ENCODE peak calls at places on chromosomes 3 and 15, in seven cellular contexts. D is ovary, I is astrocyte of the spinal cord, S is lower leg skin, Q is heart left ventricle, J is OCI-LY7, B is tibial artery. A is an unnamed sample.

GRCh38 chr3:143951351-143951971 is 20.2 kb upstream of the DIPK2A start:
- DNase-seq in D (peak; percentile 23), I (peak; percentile 52), S (no peak), Q (no peak), J (peak; percentile 51), B (no peak), A (peak; percentile 53)

GRCh38 chr15:67941643-67942315 is 101.9 kb upstream of the RNU6-1 start:
- DNase-seq in D (no peak), I (no peak), S (no peak), Q (no peak), J (no peak), B (no peak), A (peak; percentile 19)

GRCh38 chr3:138867996-138868395 is 33.3 kb upstream of the PIK3CB start:
- DNase-seq in D (no peak), I (no peak), S (no peak), Q (no peak), J (no peak), B (no peak), A (no peak)

GRCh38 chr3:33372218-33373081 is 67.8 kb downstream of the UBP1 start:
- DNase-seq in D (peak; percentile 30), I (peak; percentile 77), S (peak; percentile 23), Q (no peak), J (peak; percentile 60), B (peak; percentile 41), A (peak; percentile 64)

GRCh38 chr3:172159962-172160538 is 120.7 kb downstream of the FNDC3B start:
- DNase-seq in D (no peak), I (peak; percentile 77), S (peak; percentile 46), Q (peak; percentile 75), J (no peak), B (peak; percentile 76), A (no peak)

GRCh38 chr3:139770577-139770976 is 92.8 kb upstream of the NMNAT3 start:
- DNase-seq in D (no peak), I (no peak), S (no peak), Q (no peak), J (no peak), B (no peak), A (no peak)

GRCh38 chr3:21551019-21551418 is 200.0 kb downstream of the ZNF385D start:
- DNase-seq in D (no peak), I (peak; percentile 24), S (no peak), Q (no peak), J (no peak), B (no peak), A (no peak)

GRCh38 chr3:84925571-84925970 is 33.2 kb upstream of the CADM2 start:
- DNase-seq in D (no peak), I (no peak), S (no peak), Q (no peak), J (no peak), B (no peak), A (no peak)

GRCh38 chr3:105260385-105260784 is 106.3 kb upstream of the ALCAM start:
- DNase-seq in D (no peak), I (no peak), S (no peak), Q (no peak), J (no peak), B (no peak), A (no peak)

GRCh38 chr3:70779296-70779695 is 466.9 kb upstream of the MDFIC2 start:
- DNase-seq in D (no peak), I (no peak), S (no peak), Q (no peak), J (no peak), B (no peak), A (no peak)

GRCh38 chr3:128616516-128617269 is 33.9 kb downstream of the RPN1 start:
- DNase-seq in D (peak; percentile 33), I (no peak), S (no peak), Q (no peak), J (no peak), B (no peak), A (no peak)

GRCh38 chr15:94580186-94580585 is 348.8 kb downstream of the MCTP2 start:
- DNase-seq in D (no peak), I (no peak), S (no peak), Q (no peak), J (no peak), B (no peak), A (no peak)

GRCh38 chr15:94584833-94585244 is 353.5 kb downstream of the MCTP2 start:
- DNase-seq in D (no peak), I (peak; percentile 48), S (no peak), Q (no peak), J (peak; percentile 15), B (no peak), A (no peak)

GRCh38 chr15:94579261-94579660 is 347.9 kb downstream of the MCTP2 start:
- DNase-seq in D (no peak), I (no peak), S (no peak), Q (no peak), J (no peak), B (no peak), A (no peak)

GRCh38 chr15:94586099-94586498 is 354.7 kb downstream of the MCTP2 start:
- DNase-seq in D (no peak), I (no peak), S (no peak), Q (no peak), J (no peak), B (no peak), A (no peak)

DNA sequence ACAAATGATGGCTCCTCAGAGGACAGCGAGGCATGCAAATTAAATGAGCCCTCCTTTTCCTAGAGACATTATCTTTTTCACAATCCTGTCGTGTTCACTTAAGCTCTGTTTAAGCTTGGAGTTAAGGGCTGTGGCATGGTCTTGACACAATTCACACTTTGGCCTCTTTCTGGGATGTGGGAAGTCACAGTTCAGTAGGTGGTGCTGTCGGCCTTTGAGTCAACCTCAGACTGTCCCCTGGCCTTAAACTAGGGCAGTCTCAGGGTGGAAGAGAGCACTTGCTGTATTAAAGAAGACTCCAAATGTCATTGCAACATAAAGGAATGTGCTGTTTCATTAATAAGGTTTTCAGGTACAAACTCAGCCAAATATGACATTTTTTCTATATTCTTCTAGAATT is 351.0 kb downstream of the MCTP2 start:
- DNase-seq in D (no peak), I (no peak), S (no peak), Q (peak; percentile 33), J (peak; percentile 41), B (no peak), A (peak; percentile 3)
- TF ChIP-seq CTCF in D (no peak), I (no peak), S (no peak), Q (peak; percentile 33), J (peak; percentile 72), B (peak; percentile 11), A (no peak)

GRCh38 chr15:88255496-88256171 is 905 bp downstream of the NTRK3 start:
- DNase-seq in D (no peak), I (peak; percentile 27), S (no peak), Q (peak; percentile 30), J (no peak), B (peak; percentile 52), A (peak; percentile 16)
- H3K4me3 ChIP-seq in D (peak overlapping the region; percentile 18), I (peak overlapping the region; percentile 32), S (no peak overlapping the region), Q (peak overlapping the region; percentile 41), J (no peak overlapping the region), B (peak overlapping the region; percentile 84), A (no peak overlapping the region)

GRCh38 chr3:160225181-160226025 is at the start of gene C3orf80:
- DNase-seq in D (peak; percentile 26), I (no peak), S (no peak), Q (peak; percentile 32), J (peak; percentile 30), B (peak; percentile 35), A (peak; percentile 30)
- TF ChIP-seq CTCF in D (peak; percentile 11), I (no peak), S (no peak), Q (no peak), J (peak; percentile 42), B (peak; percentile 13), A (no peak)

DNA sequence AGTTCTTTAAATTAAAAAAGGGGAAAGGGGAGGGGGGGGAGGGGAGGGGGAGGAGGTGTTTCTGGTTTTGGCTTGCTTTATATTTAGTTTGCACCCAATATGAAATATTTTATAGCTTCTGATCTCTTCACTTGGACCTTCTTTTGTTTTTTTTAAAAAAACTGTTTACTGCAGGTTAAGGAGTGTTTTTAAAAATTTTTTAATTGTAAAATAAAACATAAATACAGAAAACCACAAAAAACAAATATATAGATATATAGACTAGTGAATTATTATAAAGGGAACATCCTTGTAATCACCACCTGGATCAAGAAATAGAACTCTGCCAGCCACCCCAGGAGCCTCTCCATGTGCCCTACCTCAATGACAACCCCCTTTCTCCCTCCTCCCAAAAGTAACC is 861 bp upstream of the MYLK start:
- DNase-seq in D (no peak), I (no peak), S (no peak), Q (no peak), J (no peak), B (no peak), A (no peak)
- H3K4me3 ChIP-seq in D (no peak overlapping the region), I (peak overlapping the region; percentile 44), S (no peak overlapping the region), Q (no peak overlapping the region), J (no peak overlapping the region), B (peak overlapping the region; percentile 73), A (no peak overlapping the region)

GRCh38 chr3:161859057-161859456 is 362.4 kb downstream of the OTOL1 start:
- DNase-seq in D (no peak), I (no peak), S (no peak), Q (no peak), J (no peak), B (no peak), A (no peak)

GRCh38 chr3:161859870-161860450 is 363.4 kb downstream of the OTOL1 start:
- DNase-seq in D (no peak), I (no peak), S (no peak), Q (no peak), J (no peak), B (no peak), A (no peak)

GRCh38 chr3:161852744-161853143 is 356.1 kb downstream of the OTOL1 start:
- DNase-seq in D (no peak), I (no peak), S (no peak), Q (no peak), J (no peak), B (no peak), A (no peak)

GRCh38 chr3:161851941-161852566 is 355.4 kb downstream of the OTOL1 start:
- DNase-seq in D (no peak), I (peak; percentile 55), S (peak; percentile 15), Q (no peak), J (peak; percentile 32), B (peak; percentile 40), A (peak; percentile 57)

GRCh38 chr3:161854232-161854771 is 357.7 kb downstream of the OTOL1 start:
- DNase-seq in D (no peak), I (peak; percentile 84), S (no peak), Q (no peak), J (peak; percentile 26), B (no peak), A (peak; percentile 47)
- TF ChIP-seq CTCF in D (no peak), I (peak; percentile 26), S (no peak), Q (no peak), J (peak; percentile 77), B (no peak), A (peak; percentile 23)

DNA sequence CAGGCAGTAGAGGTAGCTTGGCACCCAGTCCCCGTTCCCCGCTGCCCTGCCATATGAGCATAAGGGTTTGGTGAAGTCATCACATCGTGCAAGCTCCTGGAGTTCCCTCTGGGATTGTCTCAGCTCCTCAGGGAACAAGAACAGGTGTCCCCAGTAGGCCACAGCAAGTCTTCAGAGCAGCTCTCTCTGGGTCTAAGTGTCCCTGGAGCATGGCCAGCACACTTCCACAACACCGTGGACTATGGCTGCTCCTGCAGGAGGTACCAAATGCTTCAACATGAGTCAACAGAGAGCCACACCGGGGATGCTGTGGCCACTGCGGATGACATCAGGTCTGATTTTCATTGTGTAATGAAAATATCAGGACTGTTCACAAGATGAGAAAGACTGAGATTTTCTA is 23.1 kb downstream of the ABHD6 start:
- DNase-seq in D (no peak), I (peak; percentile 76), S (no peak), Q (no peak), J (no peak), B (no peak), A (no peak)
- H3K4me3 ChIP-seq in D (no peak overlapping the region), I (no peak overlapping the region), S (no peak overlapping the region), Q (no peak overlapping the region), J (no peak overlapping the region), B (no peak overlapping the region), A (no peak overlapping the region)

GRCh38 chr15:59993950-59994401 is 10.1 kb upstream of the FOXB1 start:
- DNase-seq in D (no peak), I (no peak), S (no peak), Q (no peak), J (no peak), B (no peak), A (no peak)
- TF ChIP-seq CTCF in D (no peak), I (peak; percentile 8), S (no peak), Q (no peak), J (peak; percentile 24), B (no peak), A (no peak)